ENCODE peak calls at places on chromosomes 16 and 17, in seven cellular contexts. N is HCT116, M is tibial nerve, E is heart left ventricle, Z is A549, B is stomach, O is upper lobe of left lung. P is an unnamed sample.

GRCh38 chr17:67178555-67178954 is 66.4 kb downstream of the HELZ start:
- DNase-seq in E (no peak), M (no peak), N (no peak), O (no peak), Z (no peak), B (no peak), P (no peak)

GRCh38 chr17:556431-556995 is 158.1 kb downstream of the VPS53 start:
- DNase-seq in N (no peak), B (no peak), M (peak), Z (no peak), E (no peak), O (no peak), P (peak)

GRCh38 chr16:68420366-68420765 is 27.9 kb downstream of the SMPD3 start:
- DNase-seq in O (no peak), E (no peak), Z (no peak), M (no peak), N (no peak), B (no peak), P (no peak)

GRCh38 chr17:29115906-29116651 is 64.1 kb downstream of the MYO18A start:
- DNase-seq in E (no peak), O (no peak), M (no peak), N (peak), B (no peak), Z (peak), P (peak)

GRCh38 chr16:68599586-68599985 is 45.5 kb upstream of the CDH3 start:
- DNase-seq in O (no peak), B (no peak), N (no peak), E (no peak), M (no peak), Z (no peak), P (no peak)

GRCh38 chr16:84484579-84485254 is 19.7 kb downstream of the MEAK7 start:
- DNase-seq in B (peak), Z (peak), N (peak), O (no peak), E (peak), M (peak), P (peak)

GRCh38 chr16:57325458-57325857 is 33.1 kb upstream of the CCL22 start:
- DNase-seq in B (no peak), O (no peak), M (no peak), E (no peak), Z (no peak), N (no peak), P (no peak)

GRCh38 chr17:65772989-65773388 is 211.5 kb upstream of the AXIN2 start:
- DNase-seq in M (no peak), Z (no peak), E (no peak), N (no peak), B (no peak), O (no peak), P (no peak)

GRCh38 chr16:67441289-67441753 is 10.4 kb downstream of the HSD11B2 start:
- DNase-seq in B (peak), Z (no peak), E (peak), O (peak), N (no peak), M (no peak), P (no peak)

GRCh38 chr17:51372345-51373004 is 112.1 kb downstream of the UTP18 start:
- DNase-seq in O (no peak), E (peak), Z (peak), M (peak), B (no peak), N (peak), P (peak)

GRCh38 chr16:29645699-29646187 is 17.3 kb upstream of the SPN start:
- DNase-seq in M (no peak), E (no peak), B (no peak), Z (no peak), N (peak), O (no peak), P (no peak)

GRCh38 chr17:68057531-68057952 is 22.0 kb downstream of the KPNA2 start:
- DNase-seq in O (no peak), M (no peak), E (no peak), N (peak), B (peak), Z (no peak), P (peak)

GRCh38 chr16:56513972-56514371 is 5.9 kb downstream of the BBS2 start:
- DNase-seq in O (no peak), Z (peak), M (peak), N (peak), E (peak), B (peak), P (peak)

GRCh38 chr16:84618428-84619102 is 687 bp upstream of the COTL1 start:
- DNase-seq in M (no peak), O (no peak), E (peak), N (peak), Z (peak), B (no peak), P (no peak)

GRCh38 chr17:83135692-83136091 is 56.3 kb downstream of the METRNL start:
- DNase-seq in N (no peak), B (no peak), Z (no peak), M (no peak), E (no peak), O (no peak), P (no peak)

GRCh38 chr17:19487009-19487600 is 46.5 kb upstream of the SLC47A1 start:
- DNase-seq in M (no peak), O (no peak), Z (no peak), B (no peak), N (no peak), E (no peak), P (no peak)

GRCh38 chr16:5333991-5334390 is 236.4 kb upstream of the EEF2KMT start:
- DNase-seq in M (no peak), E (no peak), Z (no peak), B (no peak), O (no peak), N (no peak), P (no peak)

GRCh38 chr17:63445571-63446217 is 412 bp downstream of the CYB561 start:
- DNase-seq in O (peak), E (peak), B (peak), Z (peak), M (no peak), N (peak), P (no peak)

GRCh38 chr17:31398381-31399275 is 7.2 kb downstream of the RAB11FIP4 start:
- DNase-seq in Z (no peak), M (no peak), N (no peak), E (no peak), O (no peak), B (no peak), P (no peak)

GRCh38 chr17:67055811-67056745 is 11.7 kb downstream of the CACNG1 start:
- DNase-seq in Z (no peak), O (no peak), B (no peak), N (no peak), M (no peak), E (no peak), P (no peak)

GRCh38 chr16:11797166-11797956 is at the start of gene ZC3H7A:
- DNase-seq in N (peak), M (peak), Z (peak), B (peak), O (peak), E (peak), P (peak)

GRCh38 chr17:1486802-1487695 is 5.4 kb downstream of the MYO1C start:
- DNase-seq in O (peak), M (peak), Z (peak), E (peak), N (peak), B (peak), P (peak)

GRCh38 chr16:17348826-17349225 is 121.9 kb downstream of the XYLT1 start:
- DNase-seq in Z (no peak), E (no peak), N (no peak), O (no peak), B (no peak), M (no peak), P (no peak)

GRCh38 chr17:44878627-44879221 is 20.5 kb downstream of the EFTUD2 start:
- DNase-seq in Z (peak), M (peak), B (no peak), E (no peak), O (no peak), N (peak), P (peak)

GRCh38 chr16:89039756-89040155 is 53.9 kb upstream of the ACSF3 start:
- DNase-seq in M (no peak), Z (no peak), B (no peak), E (peak), N (no peak), O (peak), P (no peak)

GRCh38 chr17:56447166-56447565 is 146.3 kb upstream of the NOG start:
- DNase-seq in N (no peak), E (no peak), M (no peak), B (no peak), O (no peak), Z (no peak), P (no peak)

GRCh38 chr16:30771726-30772125 is 9.6 kb downstream of the RNF40 start:
- DNase-seq in B (no peak), E (no peak), N (no peak), O (peak), M (no peak), Z (no peak), P (no peak)

GRCh38 chr16:22018559-22018958 is 10.6 kb downstream of the MOSMO start:
- DNase-seq in M (no peak), E (no peak), O (no peak), B (no peak), Z (no peak), N (no peak), P (no peak)

GRCh38 chr17:27376637-27377547 is 79.4 kb upstream of the KSR1 start:
- DNase-seq in B (no peak), Z (no peak), N (peak), E (no peak), M (no peak), O (no peak), P (no peak)

GRCh38 chr16:15435216-15435864 is 952 bp downstream of the BMERB1 start:
- DNase-seq in N (no peak), O (peak), E (no peak), B (no peak), M (no peak), Z (no peak), P (peak)

GRCh38 chr17:59829217-59830006 is 63.3 kb downstream of the TUBD1 start:
- DNase-seq in N (peak), E (no peak), Z (peak), M (no peak), O (no peak), B (no peak), P (peak)
- TF ChIP-seq POLR2A in N (peak), E (no peak), Z (no peak), M (no peak), O (no peak), B (no peak), P (peak)

GRCh38 chr17:8162997-8163977 is 539 bp upstream of the VAMP2 start:
- DNase-seq in Z (peak), O (peak), E (peak), M (peak), B (no peak), N (no peak), P (peak)

GRCh38 chr17:8166731-8167130 is 4.0 kb upstream of the VAMP2 start:
- DNase-seq in Z (no peak), O (peak), B (no peak), E (peak), M (no peak), N (no peak), P (no peak)

GRCh38 chr17:8162232-8162996 is at the start of gene VAMP2:
- DNase-seq in E (peak), M (peak), O (peak), B (peak), N (no peak), Z (peak), P (peak)

GRCh38 chr17:8164815-8165131 is 2.0 kb upstream of the VAMP2 start:
- DNase-seq in M (no peak), Z (no peak), O (no peak), B (no peak), N (no peak), E (peak), P (no peak)

DNA sequence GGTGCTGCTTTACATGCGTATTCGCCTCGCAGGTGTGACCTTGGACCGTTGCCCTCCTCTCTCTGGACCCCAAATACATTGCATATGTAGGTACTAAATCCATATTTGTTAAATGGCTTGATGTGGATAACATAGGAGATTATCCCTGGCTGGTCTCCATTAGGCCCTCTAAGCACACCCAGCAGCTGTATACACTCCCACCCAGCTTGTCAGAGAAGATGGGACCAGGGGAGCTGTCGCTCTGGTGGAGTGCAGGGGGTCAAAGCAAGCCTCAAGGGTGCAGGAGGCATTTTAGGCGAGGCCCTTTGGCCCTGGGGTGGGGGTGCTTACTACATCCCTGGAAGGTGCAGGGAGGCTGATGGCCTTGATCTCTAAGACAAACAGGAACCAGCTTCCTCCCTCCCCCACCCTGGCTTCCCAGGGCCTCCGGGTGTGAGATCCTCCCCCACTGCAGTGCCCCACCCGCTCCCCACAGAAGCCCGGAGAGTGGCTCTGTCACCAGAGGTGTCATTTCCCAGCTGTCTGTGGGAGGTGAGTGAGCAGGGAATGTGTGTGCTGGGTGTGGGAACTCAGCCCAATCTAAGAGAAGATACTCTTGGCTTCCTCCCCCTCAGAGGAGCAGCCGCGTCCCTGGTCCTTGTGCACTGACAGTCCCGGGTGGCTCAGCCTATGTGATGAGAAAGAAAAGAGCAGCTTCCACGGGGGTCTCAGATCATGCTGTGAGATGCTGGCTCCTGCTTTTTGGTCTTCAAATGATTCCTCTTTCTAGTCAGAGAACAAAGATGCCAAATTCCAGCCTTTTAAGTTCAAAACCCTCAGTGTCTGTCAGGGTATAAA is 1.4 kb upstream of the VAMP2 start:
- DNase-seq in E (peak), O (peak), M (peak), N (no peak), B (peak), Z (peak), P (peak)
- TF ChIP-seq POLR2A in E (peak), O (no peak), M (no peak), N (no peak), B (no peak), Z (no peak), P (peak)

GRCh38 chr17:7435676-7436555 is 681 bp downstream of the TMEM102 start:
- DNase-seq in Z (peak), M (no peak), O (peak), B (peak), E (peak), N (peak), P (peak)
- TF ChIP-seq POLR2A in Z (no peak), M (no peak), O (no peak), B (no peak), E (peak), N (no peak), P (peak)

DNA sequence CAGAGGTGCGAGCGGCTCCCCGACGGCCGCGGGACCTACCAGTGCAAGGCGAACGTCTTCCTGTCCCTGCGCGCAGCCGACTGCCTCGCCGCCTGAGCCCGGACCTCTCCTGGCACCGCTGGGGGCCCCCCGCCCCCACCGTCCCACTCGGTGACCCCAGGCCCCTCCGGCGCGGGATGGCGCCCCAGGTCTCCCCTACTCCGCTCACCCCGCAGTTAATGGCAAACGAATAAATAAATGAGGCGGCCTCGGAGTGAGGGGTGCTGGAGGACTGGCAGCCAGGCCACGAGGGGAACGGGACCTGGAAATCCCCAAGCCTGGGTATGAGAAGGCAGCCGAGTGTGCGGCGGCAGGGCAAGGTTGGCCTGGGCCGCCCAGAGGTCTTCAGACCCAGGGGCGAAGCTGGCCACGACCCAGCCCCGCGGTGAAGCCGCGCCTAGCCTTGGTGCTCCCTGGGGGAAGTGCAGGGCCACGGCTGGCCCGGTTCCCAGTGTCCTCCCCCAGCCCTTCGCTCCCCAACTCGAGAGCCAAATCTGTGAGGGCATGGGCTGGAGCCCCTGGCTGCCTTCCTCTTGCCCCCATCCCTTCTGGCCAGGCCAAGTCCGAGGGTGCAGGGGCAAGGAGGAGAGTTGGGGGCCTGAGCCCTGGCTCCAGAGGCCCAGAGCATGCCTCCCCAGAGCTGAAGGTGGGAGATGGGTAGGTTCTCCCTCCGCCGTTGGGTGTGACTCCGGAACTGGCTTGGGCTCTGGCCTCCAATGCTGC is 796 bp downstream of the NPB start:
- DNase-seq in B (no peak), O (peak), E (peak), N (no peak), M (no peak), Z (no peak), P (no peak)
- TF ChIP-seq POLR2A in B (no peak), O (no peak), E (no peak), N (no peak), M (no peak), Z (no peak), P (no peak)

GRCh38 chr17:77740481-77740880 is 218.0 kb upstream of the TNRC6C start:
- DNase-seq in M (no peak), Z (no peak), B (no peak), E (no peak), O (no peak), N (no peak), P (no peak)
- TF ChIP-seq POLR2A in M (no peak), Z (no peak), B (no peak), E (no peak), O (no peak), N (no peak), P (no peak)